ENCODE peak calls at places on chromosomes 6 and 20, in ten cellular contexts. Y is left colon; C is T-helper 9 cell; F is amniotic stem cell; A is AG08396; I is activated T-cell treated with anti-CD3 and anti-CD28 coated beads, Interleukin-2, amount 50 U/mL, for 48 hours; U is BJ; P is activated CD4-positive, CD25-positive, alpha-beta regulatory T cell; Z is HuH-7.5; G is GM13976. Q is an unnamed sample.

GRCh38 chr6:104326173-104327001 is 533.3 kb downstream of the HACE1 start:
- DNase-seq in G (no peak), Y (no peak), U (peak; percentile 75), F (no peak), I (no peak), P (no peak), Z (no peak), A (no peak), C (no peak), Q (no peak)

GRCh38 chr20:9093203-9093962 is 24.5 kb downstream of the PLCB4 start:
- DNase-seq in P (no peak), I (no peak), Z (no peak), G (no peak), A (no peak), F (no peak), U (no peak), Y (no peak), C (no peak), Q (no peak)

GRCh38 chr20:23658336-23658735 is 20.6 kb upstream of the CST3 start:
- DNase-seq in I (no peak), F (no peak), G (no peak), Y (no peak), P (no peak), A (no peak), C (no peak), U (no peak), Z (no peak), Q (no peak)

GRCh38 chr6:132898376-132898775 is 84.0 kb downstream of the RPS12 start:
- DNase-seq in Y (no peak), Z (no peak), I (no peak), A (no peak), C (no peak), F (no peak), P (no peak), U (no peak), G (no peak), Q (no peak)

GRCh38 chr20:44552039-44552438 is 30.2 kb upstream of the SERINC3 start:
- DNase-seq in Z (no peak), G (no peak), Y (no peak), F (no peak), C (no peak), P (no peak), I (no peak), U (no peak), A (no peak), Q (no peak)

GRCh38 chr6:25192562-25192961 is 86.6 kb upstream of the CARMIL1 start:
- DNase-seq in A (no peak), Z (no peak), P (no peak), F (no peak), C (no peak), Y (no peak), U (no peak), G (no peak), I (no peak), Q (no peak)

GRCh38 chr6:45430590-45431202 is 53.0 kb upstream of the SUPT3H start:
- DNase-seq in Z (no peak), C (no peak), P (no peak), F (no peak), I (no peak), Y (no peak), A (no peak), G (no peak), U (no peak), Q (no peak)

GRCh38 chr6:118509009-118509617 is 39.0 kb upstream of the PLN start:
- DNase-seq in F (peak; percentile 17), G (no peak), U (no peak), P (no peak), Z (no peak), Y (no peak), A (peak; percentile 22), I (no peak), C (no peak), Q (no peak)

GRCh38 chr20:37464611-37465010 is 56.4 kb upstream of the NNAT start:
- DNase-seq in C (no peak), G (no peak), I (no peak), P (no peak), U (no peak), Z (no peak), F (no peak), Y (no peak), A (no peak), Q (no peak)

GRCh38 chr6:142414462-142414861 is 112.7 kb downstream of the ADGRG6 start:
- DNase-seq in A (no peak), P (no peak), Z (no peak), F (no peak), G (no peak), Y (no peak), U (no peak), C (no peak), I (no peak), Q (no peak)

GRCh38 chr6:169158182-169158573 is 95.5 kb downstream of the THBS2 start:
- DNase-seq in Z (no peak), U (no peak), Y (no peak), G (no peak), A (peak; percentile 28), P (no peak), C (no peak), I (no peak), F (no peak), Q (no peak)

Q was measured in mucosa of gallbladder.